ENCODE peak calls at places on chromosomes 4 and X, in nine cellular contexts. One of them, this sample, is unnamed. For H3K4me1, the result is how much of the 10 kb centered on the place peaks cover.

GRCh38 chrX:25968920-25969319 is 169.2 kb upstream of the MAGEB18 start:
- DNase-seq in left lung: no peak
- DNase-seq in ovary: no peak
- DNase-seq in transverse colon: no peak
- DNase-seq in A549: no peak
- DNase-seq in CD8-positive, alpha-beta memory T cell: no peak
- DNase-seq in effector memory CD4-positive, alpha-beta T cell: no peak
- DNase-seq in right lobe of liver: no peak
- DNase-seq in GM23338: peak
- DNase-seq in this sample: no peak

GRCh38 chrX:11239230-11239629 is 54.0 kb upstream of the AMELX start:
- DNase-seq in right lobe of liver: no peak
- DNase-seq in left lung: no peak
- DNase-seq in CD8-positive, alpha-beta memory T cell: no peak
- DNase-seq in A549: no peak
- DNase-seq in transverse colon: no peak
- DNase-seq in GM23338: no peak
- DNase-seq in effector memory CD4-positive, alpha-beta T cell: no peak
- DNase-seq in ovary: no peak
- DNase-seq in this sample: no peak

GRCh38 chr4:76804060-76804459 is 93.9 kb downstream of the SOWAHB start:
- DNase-seq in effector memory CD4-positive, alpha-beta T cell: no peak
- DNase-seq in left lung: no peak
- DNase-seq in right lobe of liver: no peak
- DNase-seq in A549: no peak
- DNase-seq in transverse colon: no peak
- DNase-seq in GM23338: peak
- DNase-seq in ovary: no peak
- DNase-seq in CD8-positive, alpha-beta memory T cell: no peak
- DNase-seq in this sample: no peak

GRCh38 chr4:183986645-183987528 is 81.8 kb downstream of the STOX2 start:
- DNase-seq in A549: no peak
- DNase-seq in GM23338: no peak
- DNase-seq in ovary: no peak
- DNase-seq in left lung: no peak
- DNase-seq in transverse colon: no peak
- DNase-seq in CD8-positive, alpha-beta memory T cell: no peak
- DNase-seq in effector memory CD4-positive, alpha-beta T cell: no peak
- DNase-seq in right lobe of liver: no peak
- DNase-seq in this sample: no peak

GRCh38 chr4:7041851-7042696 is 1.1 kb upstream of the TADA2B start:
- DNase-seq in GM23338: peak
- DNase-seq in left lung: peak
- DNase-seq in transverse colon: peak
- DNase-seq in ovary: no peak
- DNase-seq in A549: no peak
- DNase-seq in right lobe of liver: peak
- DNase-seq in effector memory CD4-positive, alpha-beta T cell: peak
- DNase-seq in CD8-positive, alpha-beta memory T cell: no peak
- DNase-seq in this sample: no peak

GRCh38 chr4:67346654-67347053 is 198.6 kb downstream of the CENPC start:
- DNase-seq in effector memory CD4-positive, alpha-beta T cell: no peak
- DNase-seq in A549: no peak
- DNase-seq in left lung: no peak
- DNase-seq in GM23338: no peak
- DNase-seq in right lobe of liver: no peak
- DNase-seq in transverse colon: no peak
- DNase-seq in ovary: no peak
- DNase-seq in CD8-positive, alpha-beta memory T cell: no peak
- DNase-seq in this sample: no peak

GRCh38 chrX:116204947-116205346 is 34.4 kb downstream of the AGTR2 start:
- DNase-seq in transverse colon: no peak
- DNase-seq in left lung: no peak
- DNase-seq in CD8-positive, alpha-beta memory T cell: no peak
- DNase-seq in ovary: no peak
- DNase-seq in right lobe of liver: no peak
- DNase-seq in effector memory CD4-positive, alpha-beta T cell: no peak
- DNase-seq in A549: peak
- DNase-seq in GM23338: peak
- DNase-seq in this sample: no peak

GRCh38 chrX:120464409-120464808 is 4.7 kb downstream of the LAMP2 start:
- DNase-seq in A549: no peak
- DNase-seq in ovary: no peak
- DNase-seq in right lobe of liver: no peak
- DNase-seq in effector memory CD4-positive, alpha-beta T cell: no peak
- DNase-seq in left lung: no peak
- DNase-seq in transverse colon: no peak
- DNase-seq in CD8-positive, alpha-beta memory T cell: no peak
- DNase-seq in GM23338: no peak
- DNase-seq in this sample: no peak

GRCh38 chr4:84955168-84955567 is 11.3 kb downstream of the WDFY3 start:
- DNase-seq in A549: no peak
- DNase-seq in right lobe of liver: no peak
- DNase-seq in GM23338: no peak
- DNase-seq in left lung: no peak
- DNase-seq in CD8-positive, alpha-beta memory T cell: no peak
- DNase-seq in ovary: no peak
- DNase-seq in transverse colon: no peak
- DNase-seq in effector memory CD4-positive, alpha-beta T cell: no peak
- DNase-seq in this sample: no peak

GRCh38 chr4:84956014-84956413 is 10.5 kb downstream of the WDFY3 start:
- DNase-seq in transverse colon: no peak
- DNase-seq in CD8-positive, alpha-beta memory T cell: no peak
- DNase-seq in GM23338: no peak
- DNase-seq in effector memory CD4-positive, alpha-beta T cell: no peak
- DNase-seq in left lung: no peak
- DNase-seq in ovary: no peak
- DNase-seq in right lobe of liver: no peak
- DNase-seq in A549: no peak
- DNase-seq in this sample: no peak

GRCh38 chr4:84957509-84958420 is 8.7 kb downstream of the WDFY3 start:
- DNase-seq in effector memory CD4-positive, alpha-beta T cell: no peak
- DNase-seq in left lung: no peak
- DNase-seq in right lobe of liver: no peak
- DNase-seq in ovary: no peak
- DNase-seq in GM23338: no peak
- DNase-seq in transverse colon: no peak
- DNase-seq in A549: no peak
- DNase-seq in CD8-positive, alpha-beta memory T cell: no peak
- DNase-seq in this sample: no peak

GRCh38 chr4:84962102-84962501 is 4.4 kb downstream of the WDFY3 start:
- DNase-seq in left lung: no peak
- DNase-seq in ovary: no peak
- DNase-seq in transverse colon: no peak
- DNase-seq in A549: no peak
- DNase-seq in CD8-positive, alpha-beta memory T cell: no peak
- DNase-seq in GM23338: no peak
- DNase-seq in right lobe of liver: no peak
- DNase-seq in effector memory CD4-positive, alpha-beta T cell: no peak
- DNase-seq in this sample: no peak

DNA sequence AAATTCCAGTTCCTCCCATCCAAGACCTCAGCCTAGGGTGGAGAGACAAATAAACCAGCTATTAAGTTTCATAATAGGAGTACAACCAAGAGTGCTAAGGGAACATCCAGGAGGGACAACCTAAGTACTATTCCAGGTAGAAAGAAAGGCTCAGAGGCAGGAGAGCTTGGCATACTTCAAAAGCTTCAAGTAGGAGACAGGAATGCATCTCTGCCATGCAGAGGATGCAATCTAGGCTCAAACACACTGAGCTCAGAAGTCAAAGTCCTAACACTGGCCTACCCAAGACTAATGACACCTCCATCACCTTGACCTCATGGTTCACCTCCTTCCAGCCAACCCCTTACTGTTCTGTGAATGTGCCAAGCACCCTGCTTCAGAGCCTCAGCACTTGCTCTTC is 8.1 kb downstream of the WDFY3 start:
- DNase-seq in CD8-positive, alpha-beta memory T cell: no peak
- DNase-seq in effector memory CD4-positive, alpha-beta T cell: no peak
- DNase-seq in transverse colon: no peak
- DNase-seq in ovary: no peak
- DNase-seq in right lobe of liver: no peak
- DNase-seq in left lung: no peak
- DNase-seq in GM23338: peak
- DNase-seq in A549: no peak
- DNase-seq in this sample: no peak
- H3K4me1 ChIP-seq in CD8-positive, alpha-beta memory T cell: under half
- H3K4me1 ChIP-seq in effector memory CD4-positive, alpha-beta T cell: under half
- H3K4me1 ChIP-seq in transverse colon: under half
- H3K4me1 ChIP-seq in ovary: under half
- H3K4me1 ChIP-seq in right lobe of liver: under half
- H3K4me1 ChIP-seq in left lung: half or more
- H3K4me1 ChIP-seq in GM23338: half or more
- H3K4me1 ChIP-seq in A549: half or more
- H3K4me1 ChIP-seq in this sample: under half

GRCh38 chr4:145933134-145933533 is 5.5 kb downstream of the ZNF827 start:
- DNase-seq in ovary: no peak
- DNase-seq in CD8-positive, alpha-beta memory T cell: no peak
- DNase-seq in effector memory CD4-positive, alpha-beta T cell: no peak
- DNase-seq in A549: no peak
- DNase-seq in transverse colon: no peak
- DNase-seq in GM23338: no peak
- DNase-seq in right lobe of liver: no peak
- DNase-seq in left lung: no peak
- DNase-seq in this sample: no peak

GRCh38 chr4:145936142-145937020 is 2.2 kb downstream of the ZNF827 start:
- DNase-seq in GM23338: peak
- DNase-seq in ovary: peak
- DNase-seq in right lobe of liver: peak
- DNase-seq in CD8-positive, alpha-beta memory T cell: peak
- DNase-seq in transverse colon: peak
- DNase-seq in effector memory CD4-positive, alpha-beta T cell: peak
- DNase-seq in A549: no peak
- DNase-seq in left lung: peak
- DNase-seq in this sample: peak

GRCh38 chr4:145937021-145937861 is 1.4 kb downstream of the ZNF827 start:
- DNase-seq in right lobe of liver: peak
- DNase-seq in GM23338: peak
- DNase-seq in A549: no peak
- DNase-seq in ovary: peak
- DNase-seq in CD8-positive, alpha-beta memory T cell: peak
- DNase-seq in transverse colon: peak
- DNase-seq in effector memory CD4-positive, alpha-beta T cell: peak
- DNase-seq in left lung: peak
- DNase-seq in this sample: peak

GRCh38 chr4:145935253-145936141 is 3.1 kb downstream of the ZNF827 start:
- DNase-seq in left lung: peak
- DNase-seq in effector memory CD4-positive, alpha-beta T cell: no peak
- DNase-seq in right lobe of liver: no peak
- DNase-seq in transverse colon: peak
- DNase-seq in GM23338: peak
- DNase-seq in A549: no peak
- DNase-seq in CD8-positive, alpha-beta memory T cell: no peak
- DNase-seq in ovary: peak
- DNase-seq in this sample: peak

DNA sequence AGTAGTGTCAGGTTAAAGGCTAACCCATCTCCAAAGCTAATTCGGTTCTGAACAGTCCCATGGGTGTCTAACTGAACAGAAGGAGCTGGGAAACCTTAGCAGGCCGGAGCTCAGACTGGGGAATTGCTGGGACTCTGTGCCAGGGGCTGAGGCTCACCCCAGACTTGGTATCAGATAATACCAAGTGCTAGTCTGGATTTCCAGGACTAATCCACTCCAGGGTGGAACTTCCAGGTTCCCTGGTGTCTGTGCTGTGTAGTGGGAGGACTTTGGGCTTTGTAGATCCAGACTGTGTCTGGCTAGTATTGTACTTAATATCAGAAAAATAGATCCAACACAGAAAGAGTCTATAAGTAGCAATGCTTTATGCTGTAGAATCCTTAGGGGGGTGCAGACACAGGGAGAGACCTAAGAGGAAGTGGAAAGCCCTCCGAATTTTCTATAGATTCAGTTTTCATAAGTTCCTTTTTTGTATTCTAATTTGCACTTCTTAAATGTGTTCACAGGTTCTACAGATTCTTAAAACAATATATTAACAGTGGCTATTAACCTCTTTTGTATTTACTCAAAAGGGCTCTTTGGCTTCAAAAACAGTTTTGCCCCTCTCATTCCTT is 4.1 kb downstream of the ZNF827 start:
- DNase-seq in ovary: no peak
- DNase-seq in GM23338: no peak
- DNase-seq in CD8-positive, alpha-beta memory T cell: no peak
- DNase-seq in left lung: no peak
- DNase-seq in A549: no peak
- DNase-seq in right lobe of liver: no peak
- DNase-seq in transverse colon: no peak
- DNase-seq in effector memory CD4-positive, alpha-beta T cell: no peak
- DNase-seq in this sample: no peak
- H3K27ac ChIP-seq in ovary: no peak
- H3K27ac ChIP-seq in GM23338: no peak
- H3K27ac ChIP-seq in CD8-positive, alpha-beta memory T cell: no peak
- H3K27ac ChIP-seq in left lung: no peak
- H3K27ac ChIP-seq in A549: peak
- H3K27ac ChIP-seq in right lobe of liver: no peak
- H3K27ac ChIP-seq in transverse colon: peak
- H3K27ac ChIP-seq in effector memory CD4-positive, alpha-beta T cell: no peak
- H3K27ac ChIP-seq in this sample: no peak

GRCh38 chr4:94517492-94517891 is 65.8 kb downstream of the PDLIM5 start:
- DNase-seq in left lung: no peak
- DNase-seq in right lobe of liver: no peak
- DNase-seq in ovary: no peak
- DNase-seq in transverse colon: no peak
- DNase-seq in GM23338: no peak
- DNase-seq in CD8-positive, alpha-beta memory T cell: no peak
- DNase-seq in A549: no peak
- DNase-seq in effector memory CD4-positive, alpha-beta T cell: no peak
- DNase-seq in this sample: no peak

GRCh38 chr4:94523033-94523590 is 71.4 kb downstream of the PDLIM5 start:
- DNase-seq in ovary: no peak
- DNase-seq in GM23338: no peak
- DNase-seq in A549: no peak
- DNase-seq in effector memory CD4-positive, alpha-beta T cell: no peak
- DNase-seq in right lobe of liver: no peak
- DNase-seq in CD8-positive, alpha-beta memory T cell: no peak
- DNase-seq in transverse colon: no peak
- DNase-seq in left lung: no peak
- DNase-seq in this sample: no peak

GRCh38 chr4:94516999-94517398 is 65.3 kb downstream of the PDLIM5 start:
- DNase-seq in CD8-positive, alpha-beta memory T cell: no peak
- DNase-seq in right lobe of liver: no peak
- DNase-seq in A549: no peak
- DNase-seq in GM23338: no peak
- DNase-seq in effector memory CD4-positive, alpha-beta T cell: no peak
- DNase-seq in transverse colon: no peak
- DNase-seq in ovary: no peak
- DNase-seq in left lung: no peak
- DNase-seq in this sample: no peak

GRCh38 chr4:94519019-94519418 is 67.3 kb downstream of the PDLIM5 start:
- DNase-seq in A549: no peak
- DNase-seq in right lobe of liver: no peak
- DNase-seq in GM23338: no peak
- DNase-seq in ovary: no peak
- DNase-seq in transverse colon: no peak
- DNase-seq in effector memory CD4-positive, alpha-beta T cell: no peak
- DNase-seq in left lung: no peak
- DNase-seq in CD8-positive, alpha-beta memory T cell: no peak
- DNase-seq in this sample: no peak

GRCh38 chr4:94519925-94520789 is 68.4 kb downstream of the PDLIM5 start:
- DNase-seq in effector memory CD4-positive, alpha-beta T cell: no peak
- DNase-seq in ovary: no peak
- DNase-seq in right lobe of liver: no peak
- DNase-seq in left lung: no peak
- DNase-seq in transverse colon: no peak
- DNase-seq in A549: no peak
- DNase-seq in CD8-positive, alpha-beta memory T cell: no peak
- DNase-seq in GM23338: no peak
- DNase-seq in this sample: no peak
- H3K4me1 ChIP-seq in effector memory CD4-positive, alpha-beta T cell: under half
- H3K4me1 ChIP-seq in ovary: under half
- H3K4me1 ChIP-seq in right lobe of liver: under half
- H3K4me1 ChIP-seq in left lung: under half
- H3K4me1 ChIP-seq in transverse colon: under half
- H3K4me1 ChIP-seq in A549: half or more
- H3K4me1 ChIP-seq in CD8-positive, alpha-beta memory T cell: under half
- H3K4me1 ChIP-seq in GM23338: under half
- H3K4me1 ChIP-seq in this sample: under half

GRCh38 chr4:110197421-110198398 is 705 bp downstream of the ELOVL6 start:
- DNase-seq in effector memory CD4-positive, alpha-beta T cell: no peak
- DNase-seq in transverse colon: peak
- DNase-seq in left lung: peak
- DNase-seq in right lobe of liver: peak
- DNase-seq in ovary: peak
- DNase-seq in CD8-positive, alpha-beta memory T cell: peak
- DNase-seq in A549: peak
- DNase-seq in GM23338: peak
- DNase-seq in this sample: peak

GRCh38 chr4:110201502-110201901 is 3.1 kb upstream of the ELOVL6 start:
- DNase-seq in ovary: no peak
- DNase-seq in left lung: no peak
- DNase-seq in A549: no peak
- DNase-seq in right lobe of liver: no peak
- DNase-seq in GM23338: no peak
- DNase-seq in transverse colon: no peak
- DNase-seq in effector memory CD4-positive, alpha-beta T cell: no peak
- DNase-seq in CD8-positive, alpha-beta memory T cell: no peak
- DNase-seq in this sample: no peak

GRCh38 chr4:110198472-110199419 is at the start of gene ELOVL6:
- DNase-seq in A549: peak
- DNase-seq in GM23338: peak
- DNase-seq in CD8-positive, alpha-beta memory T cell: peak
- DNase-seq in ovary: peak
- DNase-seq in transverse colon: peak
- DNase-seq in right lobe of liver: peak
- DNase-seq in left lung: peak
- DNase-seq in effector memory CD4-positive, alpha-beta T cell: no peak
- DNase-seq in this sample: peak

GRCh38 chr4:110200673-110201072 is 2.3 kb upstream of the ELOVL6 start:
- DNase-seq in right lobe of liver: no peak
- DNase-seq in effector memory CD4-positive, alpha-beta T cell: no peak
- DNase-seq in GM23338: no peak
- DNase-seq in transverse colon: no peak
- DNase-seq in A549: no peak
- DNase-seq in CD8-positive, alpha-beta memory T cell: no peak
- DNase-seq in left lung: no peak
- DNase-seq in ovary: no peak
- DNase-seq in this sample: no peak

DNA sequence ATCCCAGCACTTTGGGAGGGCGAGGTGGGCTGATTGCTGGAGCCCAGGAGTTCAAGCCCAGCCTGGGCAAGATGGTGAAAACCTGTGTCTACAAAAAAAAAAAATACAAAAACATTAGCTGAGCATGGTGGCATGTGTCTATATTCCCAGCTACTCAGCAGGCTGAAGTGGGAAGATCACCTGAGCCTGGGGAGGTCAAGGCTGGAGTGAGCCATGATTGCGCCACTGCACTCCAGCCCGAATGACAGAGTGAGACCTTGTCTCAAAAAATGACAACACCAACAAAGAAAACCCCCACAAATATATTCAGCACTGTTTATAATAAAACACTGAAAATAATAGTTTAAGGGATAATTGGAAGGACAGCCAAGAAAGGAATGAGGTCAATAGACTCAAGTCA is 3.6 kb upstream of the ELOVL6 start:
- DNase-seq in A549: no peak
- DNase-seq in ovary: no peak
- DNase-seq in GM23338: no peak
- DNase-seq in effector memory CD4-positive, alpha-beta T cell: no peak
- DNase-seq in transverse colon: no peak
- DNase-seq in CD8-positive, alpha-beta memory T cell: no peak
- DNase-seq in left lung: no peak
- DNase-seq in right lobe of liver: no peak
- DNase-seq in this sample: no peak
- H3K27ac ChIP-seq in A549: no peak
- H3K27ac ChIP-seq in ovary: no peak
- H3K27ac ChIP-seq in GM23338: no peak
- H3K27ac ChIP-seq in effector memory CD4-positive, alpha-beta T cell: no peak
- H3K27ac ChIP-seq in transverse colon: no peak
- H3K27ac ChIP-seq in CD8-positive, alpha-beta memory T cell: no peak
- H3K27ac ChIP-seq in left lung: no peak
- H3K27ac ChIP-seq in right lobe of liver: no peak
- H3K27ac ChIP-seq in this sample: no peak

This sample was measured in CD4-positive, alpha-beta memory T cell.